ENCODE peak calls at places on chromosomes 7 and 10, in seven cellular contexts. O is H1, D is GM12878, L is HCT116, R is endothelial cell of umbilical vein, A is HepG2, K is K562. Y is an unnamed sample.
A peak's percentile ranks its signal among the peaks of the same experiment; 100 is the strongest.

GRCh38 chr10:132170561-132171361 is 16.0 kb upstream of the DPYSL4 start:
- DNase-seq in O (no peak), D (no peak), L (no peak), R (no peak), A (no peak), K (no peak), Y (no peak)

GRCh38 chr7:67753891-67754290 is 757.3 kb downstream of the TYW1 start:
- DNase-seq in O (no peak), D (no peak), L (no peak), R (no peak), A (peak; percentile 11), K (no peak), Y (no peak)

GRCh38 chr7:123271231-123271630 is 71.5 kb upstream of the SLC13A1 start:
- DNase-seq in O (no peak), D (no peak), L (no peak), R (no peak), A (no peak), K (no peak), Y (no peak)

GRCh38 chr10:122163182-122164027 is 107.7 kb upstream of the BTBD16 start:
- DNase-seq in O (peak; percentile 91), D (no peak), L (no peak), R (peak; percentile 49), A (no peak), K (no peak), Y (peak; percentile 83)

GRCh38 chr10:61284222-61284890 is 168.8 kb downstream of the TMEM26 start:
- DNase-seq in O (no peak), D (no peak), L (peak; percentile 34), R (peak; percentile 83), A (peak; percentile 53), K (peak; percentile 52), Y (peak; percentile 20)

GRCh38 chr7:55173671-55174070 is 154.9 kb downstream of the EGFR start:
- DNase-seq in O (no peak), D (no peak), L (no peak), R (no peak), A (no peak), K (no peak), Y (no peak)

GRCh38 chr7:30906014-30906413 is 5.6 kb upstream of the AQP1 start:
- DNase-seq in O (no peak), D (no peak), L (no peak), R (no peak), A (no peak), K (no peak), Y (no peak)

GRCh38 chr10:128268015-128268722 is 141.9 kb upstream of the MKI67 start:
- DNase-seq in O (peak; percentile 85), D (no peak), L (peak; percentile 31), R (peak; percentile 25), A (peak; percentile 33), K (peak; percentile 40), Y (peak; percentile 87)

GRCh38 chr10:45452743-45453452 is 78.9 kb downstream of the ALOX5 start:
- DNase-seq in O (no peak), D (no peak), L (no peak), R (no peak), A (no peak), K (no peak), Y (no peak)

GRCh38 chr10:78457804-78458483 is 424.3 kb downstream of the RPS24 start:
- DNase-seq in O (no peak), D (no peak), L (no peak), R (peak; percentile 91), A (peak; percentile 49), K (no peak), Y (no peak)

GRCh38 chr10:28810062-28810870 is 132.9 kb downstream of the BAMBI start:
- DNase-seq in O (peak; percentile 52), D (no peak), L (no peak), R (no peak), A (no peak), K (peak; percentile 36), Y (no peak)

GRCh38 chr7:66146701-66147100 is 32.1 kb downstream of the CRCP start:
- DNase-seq in O (no peak), D (no peak), L (no peak), R (no peak), A (no peak), K (no peak), Y (peak; percentile 79)

GRCh38 chr10:24951201-24952145 is 933 bp downstream of the PRTFDC1 start:
- DNase-seq in O (peak; percentile 75), D (no peak), L (no peak), R (peak; percentile 18), A (no peak), K (no peak), Y (peak; percentile 33)

GRCh38 chr7:82805527-82805960 is 357.1 kb downstream of the PCLO start:
- DNase-seq in O (no peak), D (no peak), L (peak; percentile 68), R (peak; percentile 89), A (peak; percentile 1), K (no peak), Y (peak; percentile 67)

GRCh38 chr10:102675151-102675886 is 31.0 kb downstream of the TRIM8 start:
- DNase-seq in O (no peak), D (no peak), L (no peak), R (no peak), A (no peak), K (no peak), Y (no peak)

GRCh38 chr10:102673235-102673634 is 29.0 kb downstream of the TRIM8 start:
- DNase-seq in O (no peak), D (no peak), L (no peak), R (no peak), A (no peak), K (no peak), Y (no peak)

GRCh38 chr10:102672822-102673200 is 28.5 kb downstream of the TRIM8 start:
- DNase-seq in O (no peak), D (no peak), L (no peak), R (no peak), A (no peak), K (no peak), Y (peak; percentile 5)

GRCh38 chr10:102674566-102674965 is 30.3 kb downstream of the TRIM8 start:
- DNase-seq in O (no peak), D (no peak), L (no peak), R (no peak), A (peak; percentile 53), K (no peak), Y (peak; percentile 52)

GRCh38 chr10:102673961-102674511 is 29.8 kb downstream of the TRIM8 start:
- DNase-seq in O (no peak), D (no peak), L (no peak), R (peak; percentile 41), A (peak; percentile 60), K (peak; percentile 78), Y (peak; percentile 76)
- H3K4me1 ChIP-seq in O (peaks cover 40% of the 10 kb centered on the region), D (peaks cover 28% of the 10 kb centered on the region), L (peaks cover 13% of the 10 kb centered on the region), R (peaks cover 5% of the 10 kb centered on the region), A (peaks cover 100% of the 10 kb centered on the region), K (peaks cover 36% of the 10 kb centered on the region), Y (peaks cover 37% of the 10 kb centered on the region)

DNA sequence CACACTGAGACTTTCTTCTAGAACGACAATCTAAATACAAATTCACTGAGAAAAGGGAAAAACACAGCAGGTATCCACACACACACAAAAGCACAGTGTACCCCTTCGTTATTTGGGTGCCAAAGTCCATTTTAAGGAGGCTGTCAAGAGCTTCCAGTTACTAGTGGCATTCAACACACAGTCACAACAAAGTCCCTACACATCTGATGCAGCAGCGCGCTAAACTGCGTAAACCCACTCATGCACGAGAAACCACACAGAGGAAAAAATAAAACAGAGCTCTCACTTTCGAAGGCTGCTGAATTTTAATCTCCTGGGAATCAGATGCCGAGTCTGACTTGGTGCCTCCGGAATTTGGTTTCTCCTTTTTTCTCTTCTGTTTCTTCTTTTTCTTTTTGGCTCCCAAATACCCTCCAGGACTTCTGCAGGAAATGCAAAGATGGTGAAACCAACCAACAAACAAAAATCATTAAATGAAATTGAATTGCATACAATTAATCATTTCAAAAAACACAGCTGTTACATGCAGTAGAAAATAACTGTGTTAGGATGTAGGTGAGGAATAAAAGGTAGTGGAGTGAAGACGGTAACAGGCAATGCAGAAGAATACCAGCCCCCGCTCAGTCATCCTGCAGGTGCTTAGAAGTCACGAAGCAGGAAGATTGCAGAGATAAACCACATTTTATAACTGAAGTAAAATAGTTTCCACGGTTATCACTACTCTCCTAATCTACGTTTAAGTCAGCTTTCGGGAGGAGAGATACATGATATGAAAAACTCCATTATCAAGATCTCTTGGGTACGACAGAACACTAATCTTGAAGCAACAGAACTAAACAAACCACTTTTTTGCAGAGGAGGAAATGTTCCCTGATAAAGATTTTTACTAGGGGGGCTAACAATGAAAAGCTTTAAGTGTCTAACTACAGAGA is 27.1 kb downstream of the NMT2 start:
- DNase-seq in O (no peak), D (peak; percentile 85), L (no peak), R (no peak), A (peak; percentile 20), K (no peak), Y (no peak)
- H3K9ac ChIP-seq in O (no peak overlapping the region), D (no peak overlapping the region), L (no peak overlapping the region), R (no peak overlapping the region), A (no peak overlapping the region), K (no peak overlapping the region), Y (no peak overlapping the region)

GRCh38 chr7:34061175-34061574 is 155.8 kb downstream of the BMPER start:
- DNase-seq in O (no peak), D (no peak), L (no peak), R (peak; percentile 50), A (no peak), K (no peak), Y (no peak)
- TF ChIP-seq MAX in O (no peak), D (no peak), L (no peak), R (no peak), A (no peak), K (no peak), Y (peak; percentile 73)

DNA sequence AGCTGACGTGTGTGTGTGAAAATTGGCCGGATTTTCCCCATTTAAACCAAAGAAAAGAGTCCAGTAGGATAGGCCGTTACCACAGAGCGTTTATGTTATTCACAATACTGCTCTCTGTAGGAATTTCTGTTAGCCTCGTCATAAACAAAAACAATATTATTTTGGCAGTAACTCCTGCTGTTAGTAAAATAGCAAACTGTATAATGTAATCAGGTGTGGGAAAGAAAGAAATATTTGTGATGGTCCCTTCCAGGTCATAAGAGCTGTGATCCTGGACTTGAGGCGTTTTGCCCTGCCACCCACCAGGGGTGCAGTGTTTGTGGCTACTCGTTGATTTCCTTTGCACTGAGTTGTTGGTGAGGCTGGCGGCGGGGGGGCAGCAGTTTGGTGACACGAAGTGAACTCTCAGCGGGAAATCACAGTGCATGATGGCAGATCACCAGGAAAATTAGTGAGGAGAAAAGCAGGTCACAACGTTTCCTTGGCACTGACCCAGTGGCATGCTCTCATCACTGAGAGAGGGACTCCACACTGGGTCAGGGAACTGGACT is 2.8 kb downstream of the EEPD1 start:
- DNase-seq in O (no peak), D (no peak), L (no peak), R (no peak), A (no peak), K (no peak), Y (peak; percentile 54)
- H3K4me1 ChIP-seq in O (peaks cover 14% of the 10 kb centered on the region), D (peaks cover 3% of the 10 kb centered on the region), L (peaks cover 8% of the 10 kb centered on the region), R (peaks cover 4% of the 10 kb centered on the region), A (peaks cover 81% of the 10 kb centered on the region), K (peaks cover 7% of the 10 kb centered on the region), Y (peaks cover 45% of the 10 kb centered on the region)

Y was measured in SK-N-SH.